ENCODE peak calls at places on chromosomes 13 and 19, in nine cellular contexts. I, T, U, W, G, C, L, M and Q are unnamed samples.

GRCh38 chr19:1455336-1456120 is 5.6 kb downstream of the APC2 start:
- DNase-seq in I (peak), T (peak), U (peak), W (peak), G (no peak), C (peak), L (no peak), M (peak), Q (no peak)

GRCh38 chr19:46021531-46022041 is 1.3 kb downstream of the PGLYRP1 start:
- DNase-seq in I (no peak), T (no peak), U (no peak), W (peak), G (no peak), C (no peak), L (no peak), M (no peak), Q (no peak)

GRCh38 chr19:13070425-13071140 is 32.1 kb downstream of the LYL1 start:
- DNase-seq in I (no peak), T (no peak), U (no peak), W (no peak), G (no peak), C (no peak), L (no peak), M (no peak), Q (no peak)

GRCh38 chr13:112010714-112011113 is 56.2 kb upstream of the SOX1 start:
- DNase-seq in I (no peak), T (no peak), U (no peak), W (no peak), G (no peak), C (no peak), L (no peak), M (no peak), Q (no peak)

GRCh38 chr19:604355-604754 is 14.7 kb downstream of the HCN2 start:
- DNase-seq in I (no peak), T (no peak), U (peak), W (peak), G (no peak), C (peak), L (no peak), M (no peak), Q (no peak)

GRCh38 chr13:21395953-21396352 is 63.1 kb downstream of the ZDHHC20 start:
- DNase-seq in I (no peak), T (no peak), U (no peak), W (no peak), G (no peak), C (no peak), L (no peak), M (no peak), Q (no peak)

GRCh38 chr13:19661126-19661525 is 27.7 kb downstream of the MPHOSPH8 start:
- DNase-seq in I (no peak), T (no peak), U (no peak), W (no peak), G (no peak), C (no peak), L (no peak), M (no peak), Q (no peak)

GRCh38 chr19:9863759-9864158 is 28.6 kb downstream of the PIN1 start:
- DNase-seq in I (no peak), T (no peak), U (no peak), W (no peak), G (no peak), C (no peak), L (no peak), M (no peak), Q (no peak)

GRCh38 chr19:40623403-40624239 is 22.5 kb downstream of the LTBP4 start:
- DNase-seq in I (no peak), T (no peak), U (peak), W (peak), G (no peak), C (no peak), L (no peak), M (peak), Q (no peak)

GRCh38 chr19:35328851-35329285 is at the start of gene CD22:
- DNase-seq in I (no peak), T (no peak), U (no peak), W (no peak), G (no peak), C (peak), L (no peak), M (peak), Q (no peak)

GRCh38 chr13:98548230-98548629 is 28.7 kb downstream of the STK24 start:
- DNase-seq in I (no peak), T (no peak), U (no peak), W (no peak), G (no peak), C (no peak), L (no peak), M (no peak), Q (no peak)

GRCh38 chr13:50282016-50282415 is 266.8 kb downstream of the KCNRG start:
- DNase-seq in I (no peak), T (no peak), U (no peak), W (no peak), G (no peak), C (no peak), L (no peak), M (no peak), Q (no peak)

GRCh38 chr19:12793290-12794195 is 2.3 kb downstream of the JUNB start:
- DNase-seq in I (peak), T (no peak), U (peak), W (peak), G (no peak), C (peak), L (peak), M (peak), Q (peak)

GRCh38 chr13:28387740-28388501 is 107.0 kb downstream of the FLT1 start:
- DNase-seq in I (no peak), T (no peak), U (no peak), W (no peak), G (no peak), C (no peak), L (no peak), M (no peak), Q (no peak)

GRCh38 chr19:33746159-33746558 is 50.5 kb upstream of the KCTD15 start:
- DNase-seq in I (no peak), T (no peak), U (no peak), W (no peak), G (no peak), C (no peak), L (no peak), M (no peak), Q (no peak)

GRCh38 chr13:26707122-26708006 is 53.2 kb downstream of the GPR12 start:
- DNase-seq in I (no peak), T (no peak), U (peak), W (peak), G (peak), C (peak), L (peak), M (no peak), Q (no peak)

GRCh38 chr13:96229356-96229755 is 139.4 kb downstream of the HS6ST3 start:
- DNase-seq in I (no peak), T (no peak), U (no peak), W (peak), G (no peak), C (peak), L (no peak), M (no peak), Q (no peak)

GRCh38 chr13:27967203-27967735 is 1.8 kb downstream of the CDX2 start:
- DNase-seq in I (no peak), T (no peak), U (no peak), W (no peak), G (no peak), C (no peak), L (no peak), M (no peak), Q (no peak)

GRCh38 chr13:98202026-98202425 is 25.0 kb upstream of the RNF113B start:
- DNase-seq in I (no peak), T (no peak), U (no peak), W (no peak), G (no peak), C (peak), L (peak), M (no peak), Q (no peak)

GRCh38 chr19:40413291-40413994 is at the start of gene PRX:
- DNase-seq in I (peak), T (no peak), U (no peak), W (peak), G (no peak), C (no peak), L (no peak), M (no peak), Q (no peak)

GRCh38 chr13:67574320-67575233 is 344.4 kb upstream of the PCDH9 start:
- DNase-seq in I (no peak), T (no peak), U (peak), W (no peak), G (no peak), C (no peak), L (no peak), M (no peak), Q (no peak)

GRCh38 chr13:74794582-74794981 is 660.4 kb upstream of the KLF12 start:
- DNase-seq in I (no peak), T (no peak), U (no peak), W (no peak), G (no peak), C (no peak), L (no peak), M (no peak), Q (no peak)

GRCh38 chr13:71217827-71218226 is 649.2 kb downstream of the DACH1 start:
- DNase-seq in I (no peak), T (no peak), U (no peak), W (no peak), G (no peak), C (no peak), L (no peak), M (no peak), Q (no peak)

GRCh38 chr13:71219671-71220070 is 647.3 kb downstream of the DACH1 start:
- DNase-seq in I (no peak), T (no peak), U (no peak), W (no peak), G (no peak), C (no peak), L (no peak), M (no peak), Q (no peak)

GRCh38 chr13:71213252-71213821 is 653.7 kb downstream of the DACH1 start:
- DNase-seq in I (no peak), T (no peak), U (no peak), W (no peak), G (no peak), C (peak), L (no peak), M (no peak), Q (no peak)

DNA sequence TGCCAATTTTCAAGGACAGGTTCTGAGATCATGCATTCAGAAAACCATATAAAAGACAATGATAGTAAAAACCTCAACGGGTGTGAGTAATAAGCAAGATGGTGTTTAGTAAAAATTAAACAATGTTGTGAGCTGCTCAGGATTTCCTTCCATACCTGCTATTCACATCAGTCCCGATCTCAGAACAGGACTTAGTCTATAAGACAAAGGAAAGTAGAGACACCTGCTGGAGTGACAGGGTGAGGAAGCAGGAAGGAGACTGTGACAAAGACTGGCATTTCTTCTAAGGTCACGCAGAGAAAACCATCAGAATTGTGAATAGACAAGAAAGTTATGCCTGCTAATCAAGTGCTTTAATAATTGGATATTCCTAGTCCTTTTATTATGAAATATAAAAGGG is 648.0 kb downstream of the DACH1 start:
- DNase-seq in I (no peak), T (no peak), U (no peak), W (no peak), G (no peak), C (peak), L (no peak), M (no peak), Q (no peak)
- TF ChIP-seq CTCF in I (no peak), T (no peak), U (no peak), W (no peak), G (no peak), C (peak), L (no peak), M (no peak), Q (no peak)

DNA sequence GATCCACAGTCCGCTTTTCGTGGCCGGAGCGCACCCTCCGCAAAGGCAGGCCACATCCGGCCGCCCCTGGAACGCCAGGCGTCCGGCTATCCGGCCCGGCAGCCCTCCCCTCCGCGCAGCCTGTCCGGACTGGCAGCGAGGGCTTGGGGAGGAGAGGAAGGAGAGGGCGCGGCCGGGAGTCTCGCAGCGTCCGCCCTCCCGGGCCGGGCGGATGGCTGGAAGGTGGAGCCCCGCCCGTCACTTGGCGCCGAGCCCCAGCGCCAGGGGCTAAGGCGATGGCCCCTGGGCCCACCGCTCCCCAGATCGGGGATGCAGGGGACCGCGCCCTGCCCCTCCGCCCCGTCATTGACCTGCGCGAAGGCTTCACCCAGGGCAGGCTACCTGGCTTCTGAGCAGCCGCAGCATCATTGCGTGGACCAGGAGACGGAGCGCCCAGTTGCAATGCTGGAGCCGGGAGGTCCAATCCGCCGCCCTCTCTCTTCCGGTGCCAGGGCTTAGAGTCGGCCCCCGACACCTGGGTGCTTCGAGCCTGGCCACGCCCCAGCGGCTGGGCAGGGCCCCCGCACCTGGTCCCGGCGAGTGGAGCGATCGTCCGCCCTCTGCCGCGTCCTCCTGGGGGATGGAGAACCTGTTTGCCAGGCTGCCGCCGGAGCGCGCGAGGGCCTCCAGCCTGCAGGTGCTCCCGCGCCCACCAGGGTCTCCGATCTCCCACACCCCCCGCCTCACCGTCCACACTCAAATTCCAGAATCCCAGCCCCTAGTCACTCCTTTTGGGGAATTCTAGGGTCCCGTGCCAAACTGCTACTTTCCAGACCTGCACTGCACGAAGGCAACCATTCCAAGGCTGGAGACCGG is at the start of gene FUT1:
- DNase-seq in I (peak), T (no peak), U (peak), W (peak), G (no peak), C (peak), L (no peak), M (peak), Q (no peak)
- TF ChIP-seq CTCF in I (peak), T (no peak), U (no peak), W (no peak), G (no peak), C (no peak), L (peak), M (no peak), Q (no peak)

GRCh38 chr19:42176990-42177685 is 40.3 kb downstream of the DEDD2 start:
- DNase-seq in I (peak), T (no peak), U (peak), W (peak), G (no peak), C (peak), L (peak), M (peak), Q (peak)
- TF ChIP-seq CTCF in I (peak), T (peak), U (peak), W (peak), G (peak), C (peak), L (peak), M (no peak), Q (peak)

GRCh38 chr19:42596391-42597071 is 1.8 kb upstream of the CEACAM8 start:
- DNase-seq in I (peak), T (no peak), U (no peak), W (peak), G (no peak), C (peak), L (peak), M (peak), Q (no peak)
- TF ChIP-seq CTCF in I (peak), T (peak), U (peak), W (peak), G (peak), C (peak), L (peak), M (peak), Q (peak)